ENCODE peak calls at places on chromosomes 5 and 9, in six cellular contexts. One of them, this sample, is unnamed.

GRCh38 chr5:50962934-50963646 is 296.7 kb downstream of the PARP8 start:
- DNase-seq in A549: peak; percentile 55
- DNase-seq in fibroblast of mammary gland: peak; percentile 52
- DNase-seq in lower lobe of right lung: peak; percentile 64
- DNase-seq in right atrium auricular region: no peak
- DNase-seq in lower leg skin: peak; percentile 95
- DNase-seq in this sample: peak; percentile 63

GRCh38 chr9:87336914-87337333 is 160.7 kb upstream of the DAPK1 start:
- DNase-seq in A549: peak; percentile 88
- DNase-seq in fibroblast of mammary gland: peak; percentile 86
- DNase-seq in lower lobe of right lung: no peak
- DNase-seq in right atrium auricular region: no peak
- DNase-seq in lower leg skin: no peak
- DNase-seq in this sample: peak; percentile 31

GRCh38 chr9:18067553-18068120 is 406.3 kb upstream of the ADAMTSL1 start:
- DNase-seq in A549: no peak
- DNase-seq in fibroblast of mammary gland: no peak
- DNase-seq in lower lobe of right lung: no peak
- DNase-seq in right atrium auricular region: no peak
- DNase-seq in lower leg skin: no peak
- DNase-seq in this sample: no peak

GRCh38 chr5:52580921-52581320 is 206.8 kb upstream of the ITGA1 start:
- DNase-seq in A549: no peak
- DNase-seq in fibroblast of mammary gland: peak; percentile 68
- DNase-seq in lower lobe of right lung: no peak
- DNase-seq in right atrium auricular region: no peak
- DNase-seq in lower leg skin: no peak
- DNase-seq in this sample: no peak

GRCh38 chr9:34991833-34992375 is 2.4 kb downstream of the DNAJB5 start:
- DNase-seq in A549: peak; percentile 30
- DNase-seq in fibroblast of mammary gland: no peak
- DNase-seq in lower lobe of right lung: no peak
- DNase-seq in right atrium auricular region: no peak
- DNase-seq in lower leg skin: peak; percentile 84
- DNase-seq in this sample: no peak

GRCh38 chr9:133707065-133707760 is 30.9 kb downstream of the SARDH start:
- DNase-seq in A549: no peak
- DNase-seq in fibroblast of mammary gland: peak; percentile 89
- DNase-seq in lower lobe of right lung: no peak
- DNase-seq in right atrium auricular region: peak; percentile 81
- DNase-seq in lower leg skin: no peak
- DNase-seq in this sample: no peak

GRCh38 chr9:93064392-93065124 is 6.1 kb downstream of the SUSD3 start:
- DNase-seq in A549: no peak
- DNase-seq in fibroblast of mammary gland: peak; percentile 38
- DNase-seq in lower lobe of right lung: peak; percentile 72
- DNase-seq in right atrium auricular region: no peak
- DNase-seq in lower leg skin: no peak
- DNase-seq in this sample: peak; percentile 13

GRCh38 chr5:141001466-141001853 is 35.2 kb downstream of the PCDHAC2 start:
- DNase-seq in A549: peak; percentile 47
- DNase-seq in fibroblast of mammary gland: no peak
- DNase-seq in lower lobe of right lung: peak; percentile 80
- DNase-seq in right atrium auricular region: no peak
- DNase-seq in lower leg skin: no peak
- DNase-seq in this sample: no peak

GRCh38 chr9:87518702-87519335 is 21.2 kb downstream of the DAPK1 start:
- DNase-seq in A549: no peak
- DNase-seq in fibroblast of mammary gland: peak; percentile 71
- DNase-seq in lower lobe of right lung: peak; percentile 62
- DNase-seq in right atrium auricular region: peak; percentile 84
- DNase-seq in lower leg skin: peak; percentile 89
- DNase-seq in this sample: peak; percentile 64

GRCh38 chr9:21481470-21482057 is 549 bp downstream of the IFNE start:
- DNase-seq in A549: no peak
- DNase-seq in fibroblast of mammary gland: no peak
- DNase-seq in lower lobe of right lung: no peak
- DNase-seq in right atrium auricular region: no peak
- DNase-seq in lower leg skin: no peak
- DNase-seq in this sample: no peak

GRCh38 chr5:112579771-112580170 is 157.9 kb upstream of the APC start:
- DNase-seq in A549: no peak
- DNase-seq in fibroblast of mammary gland: no peak
- DNase-seq in lower lobe of right lung: no peak
- DNase-seq in right atrium auricular region: no peak
- DNase-seq in lower leg skin: no peak
- DNase-seq in this sample: no peak

GRCh38 chr5:191036-191948 is at the start of gene LRRC14B:
- DNase-seq in A549: no peak
- DNase-seq in fibroblast of mammary gland: no peak
- DNase-seq in lower lobe of right lung: peak; percentile 57
- DNase-seq in right atrium auricular region: no peak
- DNase-seq in lower leg skin: no peak
- DNase-seq in this sample: peak; percentile 70

GRCh38 chr9:70954607-70955143 is 166.7 kb downstream of the TRPM3 start:
- DNase-seq in A549: no peak
- DNase-seq in fibroblast of mammary gland: no peak
- DNase-seq in lower lobe of right lung: no peak
- DNase-seq in right atrium auricular region: no peak
- DNase-seq in lower leg skin: no peak
- DNase-seq in this sample: no peak

GRCh38 chr9:109014267-109015025 is 1.1 kb upstream of the CTNNAL1 start:
- DNase-seq in A549: peak; percentile 17
- DNase-seq in fibroblast of mammary gland: peak; percentile 58
- DNase-seq in lower lobe of right lung: no peak
- DNase-seq in right atrium auricular region: no peak
- DNase-seq in lower leg skin: no peak
- DNase-seq in this sample: no peak

GRCh38 chr9:101417977-101418376 is 17.6 kb downstream of the ALDOB start:
- DNase-seq in A549: no peak
- DNase-seq in fibroblast of mammary gland: no peak
- DNase-seq in lower lobe of right lung: no peak
- DNase-seq in right atrium auricular region: no peak
- DNase-seq in lower leg skin: no peak
- DNase-seq in this sample: no peak

GRCh38 chr9:128120741-128121465 is 6.6 kb downstream of the PTGES2 start:
- DNase-seq in A549: no peak
- DNase-seq in fibroblast of mammary gland: no peak
- DNase-seq in lower lobe of right lung: peak; percentile 39
- DNase-seq in right atrium auricular region: no peak
- DNase-seq in lower leg skin: no peak
- DNase-seq in this sample: no peak

GRCh38 chr5:90113108-90113507 is 296.4 kb downstream of the CETN3 start:
- DNase-seq in A549: no peak
- DNase-seq in fibroblast of mammary gland: no peak
- DNase-seq in lower lobe of right lung: no peak
- DNase-seq in right atrium auricular region: no peak
- DNase-seq in lower leg skin: no peak
- DNase-seq in this sample: no peak

GRCh38 chr9:121738391-121738790 is 87.0 kb downstream of the DAB2IP start:
- DNase-seq in A549: no peak
- DNase-seq in fibroblast of mammary gland: no peak
- DNase-seq in lower lobe of right lung: no peak
- DNase-seq in right atrium auricular region: no peak
- DNase-seq in lower leg skin: no peak
- DNase-seq in this sample: no peak

GRCh38 chr5:149382517-149383220 is 3.6 kb upstream of the IL17B start:
- DNase-seq in A549: no peak
- DNase-seq in fibroblast of mammary gland: no peak
- DNase-seq in lower lobe of right lung: no peak
- DNase-seq in right atrium auricular region: no peak
- DNase-seq in lower leg skin: no peak
- DNase-seq in this sample: no peak
- H3K4me3 ChIP-seq in A549: no peak overlapping the region
- H3K4me3 ChIP-seq in fibroblast of mammary gland: no peak overlapping the region
- H3K4me3 ChIP-seq in lower lobe of right lung: no peak overlapping the region
- H3K4me3 ChIP-seq in right atrium auricular region: no peak overlapping the region
- H3K4me3 ChIP-seq in lower leg skin: no peak overlapping the region
- H3K4me3 ChIP-seq in this sample: no peak overlapping the region

GRCh38 chr9:79163544-79163943 is 408.2 kb upstream of the TLE4 start:
- DNase-seq in A549: no peak
- DNase-seq in fibroblast of mammary gland: no peak
- DNase-seq in lower lobe of right lung: no peak
- DNase-seq in right atrium auricular region: no peak
- DNase-seq in lower leg skin: no peak
- DNase-seq in this sample: no peak
- H3K4me3 ChIP-seq in A549: no peak overlapping the region
- H3K4me3 ChIP-seq in fibroblast of mammary gland: no peak overlapping the region
- H3K4me3 ChIP-seq in lower lobe of right lung: no peak overlapping the region
- H3K4me3 ChIP-seq in right atrium auricular region: no peak overlapping the region
- H3K4me3 ChIP-seq in lower leg skin: no peak overlapping the region
- H3K4me3 ChIP-seq in this sample: no peak overlapping the region

DNA sequence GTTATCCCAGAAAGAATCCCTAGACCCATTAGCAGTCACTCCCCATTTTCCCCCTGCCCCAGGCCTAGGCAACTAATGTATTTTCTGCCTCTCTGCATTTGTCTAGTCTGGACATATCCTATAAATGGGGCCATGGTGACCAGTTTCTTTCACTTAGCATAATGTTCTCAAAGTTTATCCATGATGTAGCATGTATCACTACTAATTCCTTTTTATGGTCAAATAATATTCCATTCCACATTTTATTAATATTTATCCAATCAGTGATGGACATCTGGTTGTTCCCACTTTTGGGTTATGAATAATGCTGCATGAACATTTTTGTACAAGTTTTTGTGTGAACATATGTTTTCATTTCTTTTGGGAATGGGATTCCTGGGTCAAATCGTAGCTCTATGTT is 1.5 kb downstream of the FCHO2 start:
- DNase-seq in A549: no peak
- DNase-seq in fibroblast of mammary gland: no peak
- DNase-seq in lower lobe of right lung: no peak
- DNase-seq in right atrium auricular region: no peak
- DNase-seq in lower leg skin: no peak
- DNase-seq in this sample: no peak
- H3K4me3 ChIP-seq in A549: peak overlapping the region; percentile 94
- H3K4me3 ChIP-seq in fibroblast of mammary gland: peak overlapping the region; percentile 73
- H3K4me3 ChIP-seq in lower lobe of right lung: peak overlapping the region; percentile 76
- H3K4me3 ChIP-seq in right atrium auricular region: peak overlapping the region; percentile 87
- H3K4me3 ChIP-seq in lower leg skin: no peak overlapping the region
- H3K4me3 ChIP-seq in this sample: peak overlapping the region; percentile 88

GRCh38 chr5:174793684-174794328 is 69.4 kb downstream of the MSX2 start:
- DNase-seq in A549: peak; percentile 17
- DNase-seq in fibroblast of mammary gland: peak; percentile 59
- DNase-seq in lower lobe of right lung: peak; percentile 59
- DNase-seq in right atrium auricular region: peak; percentile 72
- DNase-seq in lower leg skin: peak; percentile 91
- DNase-seq in this sample: peak; percentile 35
- H3K4me3 ChIP-seq in A549: no peak overlapping the region
- H3K4me3 ChIP-seq in fibroblast of mammary gland: no peak overlapping the region
- H3K4me3 ChIP-seq in lower lobe of right lung: no peak overlapping the region
- H3K4me3 ChIP-seq in right atrium auricular region: no peak overlapping the region
- H3K4me3 ChIP-seq in lower leg skin: no peak overlapping the region
- H3K4me3 ChIP-seq in this sample: no peak overlapping the region

DNA sequence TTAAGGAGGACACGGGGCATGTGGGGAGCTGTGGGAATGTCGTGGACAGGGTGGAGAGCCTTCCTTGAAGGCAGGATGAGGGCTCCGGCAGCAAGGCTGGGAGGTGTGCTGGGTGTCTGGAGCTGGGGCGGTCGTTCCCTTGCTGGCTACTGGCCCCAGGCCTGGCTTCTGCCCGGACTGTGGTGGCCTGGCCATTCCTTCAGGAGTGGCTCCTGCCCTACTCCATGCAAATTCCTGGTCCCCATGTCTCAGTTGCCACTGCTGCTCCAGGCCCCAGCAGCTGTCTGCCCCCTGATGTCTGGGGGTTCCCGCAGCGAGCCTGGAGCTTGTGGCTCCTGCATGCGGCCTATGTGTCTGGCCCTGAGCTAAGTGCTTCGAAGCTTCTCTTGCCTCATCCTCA is 21.9 kb downstream of the IER5L start:
- DNase-seq in A549: no peak
- DNase-seq in fibroblast of mammary gland: no peak
- DNase-seq in lower lobe of right lung: no peak
- DNase-seq in right atrium auricular region: no peak
- DNase-seq in lower leg skin: no peak
- DNase-seq in this sample: no peak
- H3K4me3 ChIP-seq in A549: no peak overlapping the region
- H3K4me3 ChIP-seq in fibroblast of mammary gland: no peak overlapping the region
- H3K4me3 ChIP-seq in lower lobe of right lung: no peak overlapping the region
- H3K4me3 ChIP-seq in right atrium auricular region: no peak overlapping the region
- H3K4me3 ChIP-seq in lower leg skin: no peak overlapping the region
- H3K4me3 ChIP-seq in this sample: no peak overlapping the region

GRCh38 chr5:160774646-160775313 is 77.2 kb downstream of the ATP10B start:
- DNase-seq in A549: no peak
- DNase-seq in fibroblast of mammary gland: no peak
- DNase-seq in lower lobe of right lung: no peak
- DNase-seq in right atrium auricular region: no peak
- DNase-seq in lower leg skin: no peak
- DNase-seq in this sample: no peak
- H3K4me3 ChIP-seq in A549: no peak overlapping the region
- H3K4me3 ChIP-seq in fibroblast of mammary gland: no peak overlapping the region
- H3K4me3 ChIP-seq in lower lobe of right lung: no peak overlapping the region
- H3K4me3 ChIP-seq in right atrium auricular region: no peak overlapping the region
- H3K4me3 ChIP-seq in lower leg skin: no peak overlapping the region
- H3K4me3 ChIP-seq in this sample: no peak overlapping the region

This sample was measured in prostate gland.